ENCODE peak calls at places on chromosomes 5 and 9, in eight cellular contexts. I, T, R, H, C, G, D and Q are unnamed samples.
A peak's percentile ranks its signal among the peaks of the same experiment; 100 is the strongest.

GRCh38 chr9:91162784-91163440 is 198.8 kb downstream of the AUH start:
- DNase-seq in I (no peak), T (no peak), R (peak; percentile 63), H (peak; percentile 40), C (no peak), G (no peak), D (no peak), Q (no peak)

GRCh38 chr5:42583322-42583721 is 160.1 kb downstream of the GHR start:
- DNase-seq in I (peak; percentile 64), T (peak; percentile 22), R (peak; percentile 65), H (peak; percentile 60), C (peak; percentile 38), G (peak; percentile 58), D (peak; percentile 58), Q (peak; percentile 79)

GRCh38 chr9:35829084-35829763 is at the start of gene TMEM8B:
- DNase-seq in I (peak; percentile 83), T (peak; percentile 96), R (peak; percentile 97), H (peak; percentile 100), C (peak; percentile 83), G (peak; percentile 90), D (peak; percentile 98), Q (peak; percentile 98)

GRCh38 chr9:34343605-34344004 is 14.2 kb downstream of the NUDT2 start:
- DNase-seq in I (no peak), T (no peak), R (no peak), H (peak; percentile 27), C (no peak), G (no peak), D (no peak), Q (no peak)

GRCh38 chr5:15117691-15118090 is 246.1 kb upstream of the ANKH start:
- DNase-seq in I (no peak), T (no peak), R (no peak), H (no peak), C (no peak), G (no peak), D (no peak), Q (no peak)

GRCh38 chr5:94524841-94525697 is 93.3 kb downstream of the KIAA0825 start:
- DNase-seq in I (peak; percentile 47), T (no peak), R (no peak), H (no peak), C (peak; percentile 30), G (peak; percentile 53), D (no peak), Q (no peak)

GRCh38 chr5:126354012-126354856 is 69.0 kb upstream of the GRAMD2B start:
- DNase-seq in I (peak; percentile 58), T (no peak), R (no peak), H (no peak), C (peak; percentile 98), G (peak; percentile 43), D (no peak), Q (no peak)

GRCh38 chr9:84542554-84542953 is 127.0 kb upstream of the NTRK2 start:
- DNase-seq in I (no peak), T (no peak), R (no peak), H (no peak), C (no peak), G (no peak), D (no peak), Q (no peak)

GRCh38 chr5:143635146-143635752 is 176.7 kb upstream of the HMHB1 start:
- DNase-seq in I (peak; percentile 75), T (no peak), R (no peak), H (no peak), C (peak; percentile 78), G (peak; percentile 71), D (no peak), Q (no peak)

GRCh38 chr5:55363861-55364260 is 56.1 kb downstream of the MTREX start:
- DNase-seq in I (no peak), T (no peak), R (no peak), H (no peak), C (peak; percentile 28), G (no peak), D (no peak), Q (no peak)

GRCh38 chr5:148145916-148146315 is 22.4 kb upstream of the SPINK14 start:
- DNase-seq in I (peak; percentile 77), T (no peak), R (peak; percentile 75), H (no peak), C (peak; percentile 4), G (no peak), D (peak; percentile 7), Q (peak; percentile 49)

GRCh38 chr5:69497006-69497520 is 4.5 kb downstream of the OCLN start:
- DNase-seq in I (no peak), T (no peak), R (no peak), H (no peak), C (no peak), G (no peak), D (no peak), Q (no peak)

GRCh38 chr5:108818613-108819272 is 71.0 kb downstream of the FER start:
- DNase-seq in I (no peak), T (no peak), R (no peak), H (no peak), C (peak; percentile 82), G (peak; percentile 13), D (no peak), Q (no peak)

GRCh38 chr9:135939351-135940265 is 21.6 kb downstream of the UBAC1 start:
- DNase-seq in I (no peak), T (no peak), R (no peak), H (no peak), C (no peak), G (no peak), D (no peak), Q (no peak)

GRCh38 chr5:76742586-76742985 is 26.7 kb downstream of the F2R start:
- DNase-seq in I (no peak), T (no peak), R (no peak), H (no peak), C (peak; percentile 78), G (no peak), D (no peak), Q (no peak)

GRCh38 chr5:178983728-178984127 is 11.4 kb downstream of the GRM6 start:
- DNase-seq in I (no peak), T (no peak), R (no peak), H (no peak), C (no peak), G (no peak), D (no peak), Q (no peak)

GRCh38 chr5:35151151-35151920 is 79.0 kb downstream of the PRLR start:
- DNase-seq in I (no peak), T (no peak), R (no peak), H (no peak), C (peak; percentile 9), G (no peak), D (no peak), Q (no peak)

GRCh38 chr5:136123236-136123768 is 9.3 kb upstream of the SMAD5 start:
- DNase-seq in I (peak; percentile 94), T (no peak), R (peak; percentile 59), H (no peak), C (peak; percentile 26), G (peak; percentile 74), D (no peak), Q (no peak)

GRCh38 chr5:139389701-139390638 is at the start of gene MZB1:
- DNase-seq in I (no peak), T (no peak), R (no peak), H (no peak), C (no peak), G (no peak), D (no peak), Q (no peak)

GRCh38 chr5:139392324-139392677 is 2.6 kb upstream of the MZB1 start:
- DNase-seq in I (no peak), T (no peak), R (no peak), H (no peak), C (no peak), G (peak; percentile 32), D (no peak), Q (no peak)

GRCh38 chr5:139392678-139393496 is 2.0 kb downstream of the PROB1 start:
- DNase-seq in I (no peak), T (peak; percentile 66), R (peak; percentile 82), H (no peak), C (no peak), G (peak; percentile 85), D (no peak), Q (no peak)

GRCh38 chr5:139390639-139391569 is 1.2 kb upstream of the MZB1 start:
- DNase-seq in I (no peak), T (no peak), R (no peak), H (no peak), C (no peak), G (no peak), D (no peak), Q (no peak)

DNA sequence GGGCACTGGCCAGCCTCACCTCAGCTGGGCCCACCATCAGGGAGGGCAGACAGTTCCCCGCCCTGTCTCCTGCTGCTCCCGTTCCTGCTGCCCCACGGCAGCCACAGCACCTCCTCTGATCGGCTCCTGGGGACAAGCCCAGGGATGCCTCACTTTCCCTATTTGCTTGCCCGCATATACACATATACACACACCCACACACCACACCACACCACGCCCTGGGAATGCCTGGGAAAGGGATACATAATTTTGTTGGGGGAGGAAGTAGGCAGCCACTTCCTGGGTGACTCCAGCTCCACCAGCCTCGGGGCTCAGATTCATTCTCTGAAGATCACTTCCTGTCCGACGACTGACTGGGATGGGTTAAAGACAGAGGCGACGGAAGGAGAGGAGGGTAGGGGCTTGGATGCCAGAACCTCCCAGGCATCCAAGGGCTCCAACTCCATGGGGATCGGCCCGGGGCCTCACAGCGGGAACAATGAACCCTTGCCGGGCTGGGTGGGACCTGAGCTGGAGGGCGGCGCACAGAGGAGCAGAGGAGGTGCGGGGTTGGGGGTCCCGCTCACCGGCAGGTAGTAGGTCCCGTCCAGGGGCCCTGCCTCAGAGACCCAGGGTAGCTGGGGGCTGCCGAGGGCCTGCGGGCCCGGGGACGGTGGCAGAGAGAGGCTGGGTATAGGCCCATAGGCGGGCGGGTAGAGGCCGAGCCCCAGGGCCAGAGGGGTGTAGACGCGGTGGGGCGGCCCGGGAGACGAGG is 2.0 kb upstream of the MZB1 start:
- DNase-seq in I (no peak), T (no peak), R (peak; percentile 85), H (no peak), C (peak; percentile 28), G (peak; percentile 81), D (no peak), Q (no peak)
- H3K4me1 ChIP-seq in I (peaks cover 54% of the 10 kb centered on the region), T (peaks cover 84% of the 10 kb centered on the region), R (peaks cover 19% of the 10 kb centered on the region), H (peaks cover 40% of the 10 kb centered on the region), C (peaks cover 5% of the 10 kb centered on the region), G (peaks cover 48% of the 10 kb centered on the region), D (peaks cover 61% of the 10 kb centered on the region), Q (peaks cover 17% of the 10 kb centered on the region)

GRCh38 chr9:4922730-4923129 is 62.3 kb upstream of the JAK2 start:
- DNase-seq in I (no peak), T (no peak), R (no peak), H (no peak), C (no peak), G (no peak), D (no peak), Q (no peak)
- H3K4me3 ChIP-seq in I (no peak overlapping the region), T (no peak overlapping the region), R (no peak overlapping the region), H (no peak overlapping the region), C (no peak overlapping the region), G (no peak overlapping the region), D (no peak overlapping the region), Q (no peak overlapping the region)

DNA sequence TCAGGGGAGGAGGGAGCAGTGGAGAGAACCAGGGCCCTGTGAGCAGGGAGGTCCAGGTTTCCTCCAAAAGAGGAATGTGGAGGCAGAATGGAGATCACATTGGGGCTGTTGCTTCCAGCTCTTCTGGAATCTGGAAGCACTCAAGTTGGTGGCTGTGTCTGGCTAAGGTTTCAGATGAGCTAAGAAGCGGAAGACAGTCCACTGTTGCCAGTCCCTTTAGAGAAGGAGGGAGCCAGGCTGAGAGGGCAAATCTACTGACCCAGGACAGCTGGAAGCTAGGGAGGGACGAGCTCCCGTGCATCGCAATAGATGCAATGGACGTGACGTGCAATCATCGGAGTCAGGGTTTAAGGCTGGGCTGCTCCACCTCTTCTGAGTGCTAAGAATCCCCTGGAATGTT is 71.2 kb downstream of the TENT4A start:
- DNase-seq in I (no peak), T (no peak), R (no peak), H (no peak), C (no peak), G (no peak), D (no peak), Q (no peak)
- TF ChIP-seq CTCF in I (no peak), T (no peak), R (no peak), H (no peak), C (no peak), G (no peak), D (no peak), Q (no peak)

GRCh38 chr5:170758481-170758880 is 25.0 kb upstream of the GABRP start:
- DNase-seq in I (no peak), T (no peak), R (no peak), H (no peak), C (no peak), G (no peak), D (no peak), Q (no peak)
- H3K4me1 ChIP-seq in I (peaks cover 13% of the 10 kb centered on the region), T (peaks cover 41% of the 10 kb centered on the region), R (no peaks in the 10 kb centered on the region), H (peaks cover 27% of the 10 kb centered on the region), C (peaks cover 2% of the 10 kb centered on the region), G (peaks cover 22% of the 10 kb centered on the region), D (peaks cover 16% of the 10 kb centered on the region), Q (no peaks in the 10 kb centered on the region)